ENCODE peak calls at places on chromosomes 16 and 17, in nine cellular contexts. One of them, this sample, is unnamed.

GRCh38 chr16:85750021-85750826 is 672 bp downstream of the C16orf74 start:
- DNase-seq in CD4-positive, alpha-beta T cell: no peak
- DNase-seq in GM23338: peak
- DNase-seq in tibial artery: no peak
- DNase-seq in fibroblast of the aortic adventitia: peak
- DNase-seq in neural crest cell: peak
- DNase-seq in RPMI8226: peak
- DNase-seq in GM12891: no peak
- DNase-seq in stimulated activated CD8-positive, alpha-beta memory T cell treated with anti-CD3 and anti-CD28 coated beads, Interleukin-15, amount 100 ng/mL, for 48 hours: peak
- DNase-seq in this sample: no peak

GRCh38 chr17:80047176-80047575 is 10.7 kb downstream of the CCDC40 start:
- DNase-seq in CD4-positive, alpha-beta T cell: no peak
- DNase-seq in GM23338: no peak
- DNase-seq in tibial artery: no peak
- DNase-seq in fibroblast of the aortic adventitia: no peak
- DNase-seq in neural crest cell: no peak
- DNase-seq in RPMI8226: no peak
- DNase-seq in GM12891: no peak
- DNase-seq in stimulated activated CD8-positive, alpha-beta memory T cell treated with anti-CD3 and anti-CD28 coated beads, Interleukin-15, amount 100 ng/mL, for 48 hours: no peak
- DNase-seq in this sample: no peak

GRCh38 chr17:29640981-29641642 is 18.4 kb upstream of the CORO6 start:
- DNase-seq in CD4-positive, alpha-beta T cell: no peak
- DNase-seq in GM23338: no peak
- DNase-seq in tibial artery: no peak
- DNase-seq in fibroblast of the aortic adventitia: no peak
- DNase-seq in neural crest cell: no peak
- DNase-seq in RPMI8226: no peak
- DNase-seq in GM12891: no peak
- DNase-seq in stimulated activated CD8-positive, alpha-beta memory T cell treated with anti-CD3 and anti-CD28 coated beads, Interleukin-15, amount 100 ng/mL, for 48 hours: no peak
- DNase-seq in this sample: no peak

GRCh38 chr16:85579199-85579598 is 33.9 kb upstream of the GSE1 start:
- DNase-seq in CD4-positive, alpha-beta T cell: no peak
- DNase-seq in GM23338: peak
- DNase-seq in tibial artery: no peak
- DNase-seq in fibroblast of the aortic adventitia: no peak
- DNase-seq in neural crest cell: peak
- DNase-seq in RPMI8226: no peak
- DNase-seq in GM12891: no peak
- DNase-seq in stimulated activated CD8-positive, alpha-beta memory T cell treated with anti-CD3 and anti-CD28 coated beads, Interleukin-15, amount 100 ng/mL, for 48 hours: no peak
- DNase-seq in this sample: no peak

GRCh38 chr16:76201385-76201784 is 75.8 kb upstream of the CNTNAP4 start:
- DNase-seq in CD4-positive, alpha-beta T cell: no peak
- DNase-seq in GM23338: no peak
- DNase-seq in tibial artery: no peak
- DNase-seq in fibroblast of the aortic adventitia: no peak
- DNase-seq in neural crest cell: no peak
- DNase-seq in RPMI8226: no peak
- DNase-seq in GM12891: no peak
- DNase-seq in stimulated activated CD8-positive, alpha-beta memory T cell treated with anti-CD3 and anti-CD28 coated beads, Interleukin-15, amount 100 ng/mL, for 48 hours: no peak
- DNase-seq in this sample: no peak

GRCh38 chr16:89697616-89698331 is 3.7 kb downstream of the SPATA2L start:
- DNase-seq in CD4-positive, alpha-beta T cell: no peak
- DNase-seq in GM23338: no peak
- DNase-seq in tibial artery: no peak
- DNase-seq in fibroblast of the aortic adventitia: no peak
- DNase-seq in neural crest cell: no peak
- DNase-seq in RPMI8226: no peak
- DNase-seq in GM12891: no peak
- DNase-seq in stimulated activated CD8-positive, alpha-beta memory T cell treated with anti-CD3 and anti-CD28 coated beads, Interleukin-15, amount 100 ng/mL, for 48 hours: no peak
- DNase-seq in this sample: no peak

GRCh38 chr17:77096570-77097214 is 44.1 kb upstream of the SEC14L1 start:
- DNase-seq in CD4-positive, alpha-beta T cell: no peak
- DNase-seq in GM23338: peak
- DNase-seq in tibial artery: peak
- DNase-seq in fibroblast of the aortic adventitia: peak
- DNase-seq in neural crest cell: no peak
- DNase-seq in RPMI8226: no peak
- DNase-seq in GM12891: no peak
- DNase-seq in stimulated activated CD8-positive, alpha-beta memory T cell treated with anti-CD3 and anti-CD28 coated beads, Interleukin-15, amount 100 ng/mL, for 48 hours: no peak
- DNase-seq in this sample: no peak

GRCh38 chr16:73778872-73779271 is 517.7 kb upstream of the PSMD7 start:
- DNase-seq in CD4-positive, alpha-beta T cell: no peak
- DNase-seq in GM23338: no peak
- DNase-seq in tibial artery: no peak
- DNase-seq in fibroblast of the aortic adventitia: no peak
- DNase-seq in neural crest cell: no peak
- DNase-seq in RPMI8226: no peak
- DNase-seq in GM12891: no peak
- DNase-seq in stimulated activated CD8-positive, alpha-beta memory T cell treated with anti-CD3 and anti-CD28 coated beads, Interleukin-15, amount 100 ng/mL, for 48 hours: no peak
- DNase-seq in this sample: no peak

GRCh38 chr17:1713878-1714487 is 3.8 kb upstream of the TLCD2 start:
- DNase-seq in CD4-positive, alpha-beta T cell: no peak
- DNase-seq in GM23338: peak
- DNase-seq in tibial artery: no peak
- DNase-seq in fibroblast of the aortic adventitia: peak
- DNase-seq in neural crest cell: peak
- DNase-seq in RPMI8226: no peak
- DNase-seq in GM12891: no peak
- DNase-seq in stimulated activated CD8-positive, alpha-beta memory T cell treated with anti-CD3 and anti-CD28 coated beads, Interleukin-15, amount 100 ng/mL, for 48 hours: no peak
- DNase-seq in this sample: no peak

GRCh38 chr16:79093554-79093967 is 507.0 kb downstream of the MAF start:
- DNase-seq in CD4-positive, alpha-beta T cell: peak
- DNase-seq in GM23338: no peak
- DNase-seq in tibial artery: peak
- DNase-seq in fibroblast of the aortic adventitia: no peak
- DNase-seq in neural crest cell: no peak
- DNase-seq in RPMI8226: no peak
- DNase-seq in GM12891: peak
- DNase-seq in stimulated activated CD8-positive, alpha-beta memory T cell treated with anti-CD3 and anti-CD28 coated beads, Interleukin-15, amount 100 ng/mL, for 48 hours: peak
- DNase-seq in this sample: no peak

GRCh38 chr17:82458885-82459424 is 414 bp downstream of the NARF start:
- DNase-seq in CD4-positive, alpha-beta T cell: no peak
- DNase-seq in GM23338: peak
- DNase-seq in tibial artery: no peak
- DNase-seq in fibroblast of the aortic adventitia: no peak
- DNase-seq in neural crest cell: peak
- DNase-seq in RPMI8226: peak
- DNase-seq in GM12891: no peak
- DNase-seq in stimulated activated CD8-positive, alpha-beta memory T cell treated with anti-CD3 and anti-CD28 coated beads, Interleukin-15, amount 100 ng/mL, for 48 hours: no peak
- DNase-seq in this sample: no peak

GRCh38 chr17:78873519-78874340 is 29.3 kb downstream of the CEP295NL start:
- DNase-seq in CD4-positive, alpha-beta T cell: no peak
- DNase-seq in GM23338: no peak
- DNase-seq in tibial artery: no peak
- DNase-seq in fibroblast of the aortic adventitia: no peak
- DNase-seq in neural crest cell: no peak
- DNase-seq in RPMI8226: peak
- DNase-seq in GM12891: no peak
- DNase-seq in stimulated activated CD8-positive, alpha-beta memory T cell treated with anti-CD3 and anti-CD28 coated beads, Interleukin-15, amount 100 ng/mL, for 48 hours: no peak
- DNase-seq in this sample: no peak

GRCh38 chr16:87303431-87303930 is 13.7 kb downstream of the C16orf95 start:
- DNase-seq in CD4-positive, alpha-beta T cell: no peak
- DNase-seq in GM23338: no peak
- DNase-seq in tibial artery: no peak
- DNase-seq in fibroblast of the aortic adventitia: no peak
- DNase-seq in neural crest cell: no peak
- DNase-seq in RPMI8226: no peak
- DNase-seq in GM12891: no peak
- DNase-seq in stimulated activated CD8-positive, alpha-beta memory T cell treated with anti-CD3 and anti-CD28 coated beads, Interleukin-15, amount 100 ng/mL, for 48 hours: no peak
- DNase-seq in this sample: no peak

GRCh38 chr17:73123606-73124320 is 31.3 kb upstream of the SLC39A11 start:
- DNase-seq in CD4-positive, alpha-beta T cell: no peak
- DNase-seq in GM23338: no peak
- DNase-seq in tibial artery: no peak
- DNase-seq in fibroblast of the aortic adventitia: no peak
- DNase-seq in neural crest cell: no peak
- DNase-seq in RPMI8226: no peak
- DNase-seq in GM12891: no peak
- DNase-seq in stimulated activated CD8-positive, alpha-beta memory T cell treated with anti-CD3 and anti-CD28 coated beads, Interleukin-15, amount 100 ng/mL, for 48 hours: no peak
- DNase-seq in this sample: no peak

GRCh38 chr17:36609498-36609862 is 8.1 kb downstream of the MRM1 start:
- DNase-seq in CD4-positive, alpha-beta T cell: no peak
- DNase-seq in GM23338: peak
- DNase-seq in tibial artery: no peak
- DNase-seq in fibroblast of the aortic adventitia: no peak
- DNase-seq in neural crest cell: no peak
- DNase-seq in RPMI8226: no peak
- DNase-seq in GM12891: no peak
- DNase-seq in stimulated activated CD8-positive, alpha-beta memory T cell treated with anti-CD3 and anti-CD28 coated beads, Interleukin-15, amount 100 ng/mL, for 48 hours: no peak
- DNase-seq in this sample: no peak

GRCh38 chr16:85286970-85287814 is 174.9 kb upstream of the CIBAR2 start:
- DNase-seq in CD4-positive, alpha-beta T cell: no peak
- DNase-seq in GM23338: no peak
- DNase-seq in tibial artery: peak
- DNase-seq in fibroblast of the aortic adventitia: no peak
- DNase-seq in neural crest cell: peak
- DNase-seq in RPMI8226: peak
- DNase-seq in GM12891: no peak
- DNase-seq in stimulated activated CD8-positive, alpha-beta memory T cell treated with anti-CD3 and anti-CD28 coated beads, Interleukin-15, amount 100 ng/mL, for 48 hours: no peak
- DNase-seq in this sample: no peak

GRCh38 chr16:1863681-1864460 is 8.1 kb downstream of the MEIOB start:
- DNase-seq in CD4-positive, alpha-beta T cell: no peak
- DNase-seq in GM23338: peak
- DNase-seq in tibial artery: no peak
- DNase-seq in fibroblast of the aortic adventitia: peak
- DNase-seq in neural crest cell: no peak
- DNase-seq in RPMI8226: peak
- DNase-seq in GM12891: no peak
- DNase-seq in stimulated activated CD8-positive, alpha-beta memory T cell treated with anti-CD3 and anti-CD28 coated beads, Interleukin-15, amount 100 ng/mL, for 48 hours: no peak
- DNase-seq in this sample: no peak

GRCh38 chr17:76026714-76027158 is 370 bp downstream of the EVPL start:
- DNase-seq in CD4-positive, alpha-beta T cell: no peak
- DNase-seq in GM23338: no peak
- DNase-seq in tibial artery: no peak
- DNase-seq in fibroblast of the aortic adventitia: no peak
- DNase-seq in neural crest cell: no peak
- DNase-seq in RPMI8226: no peak
- DNase-seq in GM12891: no peak
- DNase-seq in stimulated activated CD8-positive, alpha-beta memory T cell treated with anti-CD3 and anti-CD28 coated beads, Interleukin-15, amount 100 ng/mL, for 48 hours: no peak
- DNase-seq in this sample: no peak

GRCh38 chr17:82465023-82465603 is 6.6 kb downstream of the NARF start:
- DNase-seq in CD4-positive, alpha-beta T cell: no peak
- DNase-seq in GM23338: no peak
- DNase-seq in tibial artery: no peak
- DNase-seq in fibroblast of the aortic adventitia: no peak
- DNase-seq in neural crest cell: no peak
- DNase-seq in RPMI8226: no peak
- DNase-seq in GM12891: no peak
- DNase-seq in stimulated activated CD8-positive, alpha-beta memory T cell treated with anti-CD3 and anti-CD28 coated beads, Interleukin-15, amount 100 ng/mL, for 48 hours: no peak
- DNase-seq in this sample: peak

GRCh38 chr17:74351552-74352210 is 10.0 kb downstream of the BTBD17 start:
- DNase-seq in CD4-positive, alpha-beta T cell: no peak
- DNase-seq in GM23338: peak
- DNase-seq in tibial artery: no peak
- DNase-seq in fibroblast of the aortic adventitia: no peak
- DNase-seq in neural crest cell: no peak
- DNase-seq in RPMI8226: peak
- DNase-seq in GM12891: no peak
- DNase-seq in stimulated activated CD8-positive, alpha-beta memory T cell treated with anti-CD3 and anti-CD28 coated beads, Interleukin-15, amount 100 ng/mL, for 48 hours: no peak
- DNase-seq in this sample: no peak

GRCh38 chr17:78358538-78359215 is 1.2 kb downstream of the SOCS3 start:
- DNase-seq in CD4-positive, alpha-beta T cell: no peak
- DNase-seq in GM23338: peak
- DNase-seq in tibial artery: no peak
- DNase-seq in fibroblast of the aortic adventitia: peak
- DNase-seq in neural crest cell: no peak
- DNase-seq in RPMI8226: no peak
- DNase-seq in GM12891: no peak
- DNase-seq in stimulated activated CD8-positive, alpha-beta memory T cell treated with anti-CD3 and anti-CD28 coated beads, Interleukin-15, amount 100 ng/mL, for 48 hours: no peak
- DNase-seq in this sample: peak

This sample was measured in activated T-helper 2 cell treated with anti-CD3 and anti-CD28 coated beads, Interferon-gamma antibody, Interleukin-2, Interleukin-4, amounts not matched to agents 10 μg/mL and 5 μg/mL and 100 μg/mL, durations not matched to agents 14 hours and 24 hours and 36 hours.